ENCODE peak calls at places on chromosomes 7 and 10, in seven cellular contexts. E is fibroblast of lung, B is neuronal stem cell, G is T-helper 2 cell, M is neural crest cell, L is T-helper 1 cell, Q is AG04450. H is an unnamed sample.

GRCh38 chr7:140623995-140624902 is 16.4 kb downstream of the DENND2A start:
- DNase-seq in G (no peak), L (no peak), Q (no peak), E (no peak), B (no peak), M (no peak), H (no peak)

GRCh38 chr10:78764846-78765430 is 303.8 kb upstream of the ZMIZ1 start:
- DNase-seq in Q (no peak), G (no peak), B (no peak), E (no peak), L (no peak), M (no peak), H (no peak)

GRCh38 chr10:103800789-103801540 is 54.4 kb downstream of the SH3PXD2A start:
- DNase-seq in Q (no peak), G (peak; percentile 41), M (peak; percentile 23), B (no peak), E (no peak), L (peak; percentile 12), H (no peak)

GRCh38 chr7:73885975-73886798 is 25.2 kb downstream of the TMEM270 start:
- DNase-seq in B (no peak), G (no peak), L (no peak), M (no peak), E (peak; percentile 82), Q (no peak), H (no peak)

GRCh38 chr10:93337309-93337721 is 144.8 kb downstream of the MYOF start:
- DNase-seq in G (no peak), L (no peak), Q (no peak), E (no peak), M (no peak), B (no peak), H (no peak)

GRCh38 chr7:23679898-23680416 is at the start of gene FAM221A:
- DNase-seq in G (peak; percentile 66), L (peak; percentile 81), M (peak; percentile 65), Q (peak; percentile 47), B (peak; percentile 56), E (peak; percentile 79), H (peak; percentile 84)

GRCh38 chr7:108457871-108458270 is 1.6 kb upstream of the NRCAM start:
- DNase-seq in M (no peak), L (no peak), G (no peak), B (no peak), Q (no peak), E (no peak), H (no peak)

GRCh38 chr7:150992051-150992640 is 1.3 kb downstream of the NOS3 start:
- DNase-seq in L (no peak), E (no peak), G (no peak), Q (no peak), M (no peak), B (no peak), H (no peak)

GRCh38 chr10:56383806-56384205 is 22.7 kb upstream of the ZWINT start:
- DNase-seq in B (no peak), G (no peak), L (no peak), E (no peak), Q (no peak), M (no peak), H (no peak)

GRCh38 chr7:43758861-43759683 is 592 bp downstream of the BLVRA start:
- DNase-seq in B (peak; percentile 29), L (peak; percentile 44), M (peak; percentile 41), G (peak; percentile 44), E (peak; percentile 52), Q (no peak), H (peak; percentile 43)

GRCh38 chr7:156166692-156167416 is 354.6 kb upstream of the SHH start:
- DNase-seq in E (no peak), L (no peak), G (no peak), M (no peak), B (no peak), Q (no peak), H (no peak)

GRCh38 chr10:129846991-129847391 is 117.1 kb downstream of the EBF3 start:
- DNase-seq in M (no peak), E (no peak), G (no peak), Q (no peak), L (no peak), B (no peak), H (no peak)

GRCh38 chr7:151491859-151492258 is 27.8 kb downstream of the RHEB start:
- DNase-seq in B (no peak), L (no peak), Q (peak; percentile 54), M (no peak), G (no peak), E (peak; percentile 94), H (no peak)

GRCh38 chr10:6018422-6018821 is 41.1 kb upstream of the IL15RA start:
- DNase-seq in B (no peak), G (no peak), Q (no peak), L (no peak), E (no peak), M (no peak), H (no peak)

GRCh38 chr7:155251831-155252230 is 45.8 kb upstream of the INSIG1 start:
- DNase-seq in Q (no peak), M (no peak), E (no peak), G (no peak), L (no peak), B (no peak), H (no peak)

GRCh38 chr7:157490465-157490912 is 153.7 kb downstream of the DNAJB6 start:
- DNase-seq in B (no peak), E (peak; percentile 91), M (no peak), G (peak; percentile 80), L (no peak), Q (no peak), H (no peak)

GRCh38 chr7:5296627-5297226 is 14.0 kb downstream of the SLC29A4 start:
- DNase-seq in M (peak; percentile 57), Q (no peak), B (peak; percentile 75), L (peak; percentile 77), E (no peak), G (peak; percentile 71), H (no peak)

GRCh38 chr10:28349892-28350291 is 47.0 kb upstream of the MPP7 start:
- DNase-seq in L (no peak), B (no peak), E (no peak), G (no peak), M (no peak), Q (no peak), H (no peak)

GRCh38 chr7:134836447-134836846 is 57.0 kb downstream of the CALD1 start:
- DNase-seq in Q (no peak), G (no peak), E (peak; percentile 41), L (no peak), M (no peak), B (no peak), H (no peak)

GRCh38 chr7:6071406-6071805 is 40.2 kb downstream of the ANKRD61 start:
- DNase-seq in G (no peak), M (no peak), Q (no peak), B (no peak), L (no peak), E (no peak), H (no peak)

GRCh38 chr7:48004023-48004422 is 24.6 kb upstream of the HUS1 start:
- DNase-seq in G (no peak), L (no peak), E (no peak), B (no peak), Q (no peak), M (no peak), H (no peak)

GRCh38 chr10:71429929-71430328 is 33.2 kb downstream of the CDH23 start:
- DNase-seq in Q (no peak), G (no peak), L (no peak), M (no peak), E (no peak), B (no peak), H (no peak)

GRCh38 chr7:55481126-55481525 is 91.2 kb downstream of the VOPP1 start:
- DNase-seq in M (no peak), Q (no peak), G (no peak), E (no peak), B (no peak), L (no peak), H (no peak)

GRCh38 chr10:60974463-60975149 is 30.6 kb upstream of the RHOBTB1 start:
- DNase-seq in L (no peak), Q (no peak), E (peak; percentile 68), B (no peak), G (no peak), M (no peak), H (no peak)

GRCh38 chr10:72727128-72727527 is 35.2 kb downstream of the MCU start:
- DNase-seq in E (peak; percentile 30), L (no peak), B (no peak), G (no peak), M (no peak), Q (no peak), H (no peak)

GRCh38 chr7:13282377-13282980 is 595.0 kb downstream of the ARL4A start:
- DNase-seq in Q (peak; percentile 13), L (no peak), M (no peak), E (peak; percentile 36), G (no peak), B (no peak), H (no peak)

GRCh38 chr7:110786576-110786975 is 304.4 kb upstream of the LRRN3 start:
- DNase-seq in B (no peak), L (no peak), M (no peak), Q (no peak), E (no peak), G (no peak), H (no peak)

GRCh38 chr7:55557666-55558188 is 14.6 kb downstream of the VOPP1 start:
- DNase-seq in E (peak; percentile 24), M (no peak), L (no peak), B (no peak), Q (no peak), G (no peak), H (no peak)

GRCh38 chr7:127252736-127253288 is at the start of gene GRM8:
- DNase-seq in B (peak; percentile 73), M (peak; percentile 60), L (no peak), G (no peak), Q (no peak), E (peak; percentile 53), H (peak; percentile 46)

GRCh38 chr7:151851160-151851751 is 25.7 kb downstream of the PRKAG2 start:
- DNase-seq in B (no peak), E (no peak), M (no peak), G (no peak), L (no peak), Q (no peak), H (no peak)

GRCh38 chr7:28329616-28330373 is 82.5 kb upstream of the CREB5 start:
- DNase-seq in Q (no peak), L (no peak), E (no peak), M (no peak), G (no peak), B (no peak), H (no peak)

GRCh38 chr7:129739427-129739826 is 127.9 kb downstream of the NRF1 start:
- DNase-seq in B (no peak), M (no peak), Q (peak; percentile 20), L (no peak), G (no peak), E (peak; percentile 54), H (no peak)

GRCh38 chr10:59805043-59805442 is 51.8 kb upstream of the MRLN start:
- DNase-seq in Q (no peak), G (no peak), E (no peak), L (no peak), B (peak; percentile 20), M (peak; percentile 5), H (no peak)

GRCh38 chr10:61757525-61758397 is 95.0 kb downstream of the CABCOCO1 start:
- DNase-seq in B (no peak), E (peak; percentile 78), G (no peak), L (no peak), Q (no peak), M (no peak), H (no peak)

GRCh38 chr10:42594246-42594650 is 44.1 kb downstream of the ZNF33B start:
- DNase-seq in B (no peak), M (no peak), G (no peak), L (no peak), E (peak; percentile 36), Q (peak; percentile 10), H (no peak)

GRCh38 chr7:74012842-74013249 is 15.1 kb upstream of the ELN start:
- DNase-seq in B (no peak), M (no peak), L (no peak), G (no peak), E (peak; percentile 60), Q (no peak), H (no peak)